ENCODE peak calls at places on chromosomes 12 and 14, in four cellular contexts. B, Y, A and J are unnamed samples.

GRCh38 chr14:61280092-61280525 is 1.0 kb downstream of the TMEM30B start:
- DNase-seq in B (no peak), Y (no peak), A (no peak), J (no peak)

GRCh38 chr14:71709076-71709475 is 223.2 kb upstream of the RGS6 start:
- DNase-seq in B (no peak), Y (no peak), A (no peak), J (no peak)

GRCh38 chr12:97943359-97943758 is 480.8 kb downstream of the RMST start:
- DNase-seq in B (no peak), Y (no peak), A (no peak), J (no peak)

GRCh38 chr12:64088431-64089349 is 133.4 kb downstream of the KICS2 start:
- DNase-seq in B (peak), Y (peak), A (peak), J (peak)

GRCh38 chr12:90802727-90803126 is 152.2 kb downstream of the CCER1 start:
- DNase-seq in B (no peak), Y (no peak), A (no peak), J (no peak)

GRCh38 chr14:44914849-44915248 is 46.9 kb downstream of the KLHL28 start:
- DNase-seq in B (no peak), Y (peak), A (no peak), J (no peak)

GRCh38 chr14:52992236-52992635 is 41.4 kb upstream of the FERMT2 start:
- DNase-seq in B (no peak), Y (peak), A (no peak), J (no peak)

GRCh38 chr12:91432079-91432478 is 249.5 kb upstream of the DCN start:
- DNase-seq in B (peak), Y (peak), A (peak), J (no peak)

GRCh38 chr12:47818701-47819543 is 781 bp downstream of the HDAC7 start:
- DNase-seq in B (peak), Y (no peak), A (no peak), J (no peak)

GRCh38 chr14:64500088-64500487 is 3.5 kb downstream of the ZBTB25 start:
- DNase-seq in B (no peak), Y (peak), A (no peak), J (no peak)

GRCh38 chr14:75307700-75308379 is 29.2 kb downstream of the FOS start:
- DNase-seq in B (peak), Y (peak), A (no peak), J (peak)

GRCh38 chr12:102957339-102958050 is at the start of gene ASCL1:
- DNase-seq in B (peak), Y (peak), A (no peak), J (no peak)

GRCh38 chr12:53324113-53324778 is 2.8 kb upstream of the AAAS start:
- DNase-seq in B (peak), Y (peak), A (no peak), J (no peak)

GRCh38 chr14:100065161-100065871 is at the start of gene EVL:
- DNase-seq in B (no peak), Y (no peak), A (no peak), J (no peak)

GRCh38 chr12:77190022-77190421 is 124.7 kb upstream of the E2F7 start:
- DNase-seq in B (no peak), Y (peak), A (peak), J (no peak)

GRCh38 chr14:103123634-103124500 is 606 bp downstream of the TNFAIP2 start:
- DNase-seq in B (peak), Y (peak), A (no peak), J (no peak)

GRCh38 chr12:55637467-55637866 is 775 bp downstream of the OR10P1 start:
- DNase-seq in B (no peak), Y (no peak), A (no peak), J (no peak)

GRCh38 chr12:27334052-27334720 is 1.6 kb downstream of the BMAL2 start:
- DNase-seq in B (peak), Y (no peak), A (no peak), J (no peak)

GRCh38 chr12:44154128-44154527 is 318.2 kb downstream of the TMEM117 start:
- DNase-seq in B (no peak), Y (peak), A (peak), J (no peak)

GRCh38 chr12:32140867-32141266 is 34.2 kb downstream of the BICD1 start:
- DNase-seq in B (no peak), Y (peak), A (no peak), J (no peak)